ENCODE peak calls at places on chromosomes 5 and 9, in six cellular contexts. H, C, S, E, V and P are unnamed samples.
A peak's percentile ranks its signal among the peaks of the same experiment; 100 is the strongest.

GRCh38 chr5:107803728-107804127 is 133.0 kb upstream of the EFNA5 start:
- DNase-seq in H (peak; percentile 25), C (no peak), S (no peak), E (no peak), V (no peak), P (no peak)

GRCh38 chr5:124997186-124997893 is 250.9 kb upstream of the ZNF608 start:
- DNase-seq in H (no peak), C (no peak), S (no peak), E (no peak), V (peak; percentile 31), P (peak; percentile 69)

GRCh38 chr5:159849437-159850191 is 66.7 kb upstream of the ADRA1B start:
- DNase-seq in H (no peak), C (no peak), S (no peak), E (no peak), V (peak; percentile 80), P (peak; percentile 70)

GRCh38 chr9:70049236-70049635 is 5.6 kb downstream of the MAMDC2 start:
- DNase-seq in H (no peak), C (no peak), S (no peak), E (no peak), V (peak; percentile 79), P (peak; percentile 72)

GRCh38 chr9:129289883-129290282 is 111.8 kb upstream of the IER5L start:
- DNase-seq in H (no peak), C (no peak), S (no peak), E (no peak), V (no peak), P (no peak)

GRCh38 chr9:137551656-137552534 is at the start of gene MRPL41:
- DNase-seq in H (peak; percentile 99), C (peak; percentile 91), S (peak; percentile 61), E (peak; percentile 97), V (peak; percentile 68), P (peak; percentile 81)

GRCh38 chr9:29160763-29161353 is 1587.6 kb upstream of the C9orf72 start:
- DNase-seq in H (no peak), C (no peak), S (no peak), E (peak; percentile 47), V (no peak), P (no peak)

GRCh38 chr5:55633574-55634203 is 78.4 kb downstream of the SLC38A9 start:
- DNase-seq in H (no peak), C (no peak), S (peak; percentile 13), E (no peak), V (peak; percentile 55), P (no peak)

GRCh38 chr5:6504677-6505414 is 56.2 kb downstream of the UBE2QL1 start:
- DNase-seq in H (no peak), C (no peak), S (no peak), E (no peak), V (peak; percentile 15), P (no peak)

GRCh38 chr9:93264338-93265125 is 80.6 kb downstream of the WNK2 start:
- DNase-seq in H (peak; percentile 21), C (no peak), S (no peak), E (no peak), V (no peak), P (no peak)

GRCh38 chr9:98501776-98502175 is 207.0 kb downstream of the GABBR2 start:
- DNase-seq in H (no peak), C (no peak), S (no peak), E (no peak), V (no peak), P (no peak)
- H2AFZ ChIP-seq in H (no peak overlapping the region), C (no peak overlapping the region), S (no peak overlapping the region), E (no peak overlapping the region), V (peak overlapping the region; percentile 3), P (no peak overlapping the region)

GRCh38 chr5:139700711-139701693 is 52.9 kb downstream of the CXXC5 start:
- DNase-seq in H (peak; percentile 45), C (no peak), S (no peak), E (peak; percentile 86), V (no peak), P (no peak)
- H2AFZ ChIP-seq in H (no peak overlapping the region), C (peak overlapping the region; percentile 85), S (no peak overlapping the region), E (peak overlapping the region; percentile 36), V (peak overlapping the region; percentile 68), P (no peak overlapping the region)

GRCh38 chr5:179530069-179530998 is 20.0 kb upstream of the RUFY1 start:
- DNase-seq in H (no peak), C (peak; percentile 5), S (no peak), E (peak; percentile 68), V (no peak), P (peak; percentile 27)
- H2AFZ ChIP-seq in H (no peak overlapping the region), C (peak overlapping the region; percentile 53), S (no peak overlapping the region), E (peak overlapping the region; percentile 88), V (peak overlapping the region; percentile 95), P (peak overlapping the region; percentile 74)

DNA sequence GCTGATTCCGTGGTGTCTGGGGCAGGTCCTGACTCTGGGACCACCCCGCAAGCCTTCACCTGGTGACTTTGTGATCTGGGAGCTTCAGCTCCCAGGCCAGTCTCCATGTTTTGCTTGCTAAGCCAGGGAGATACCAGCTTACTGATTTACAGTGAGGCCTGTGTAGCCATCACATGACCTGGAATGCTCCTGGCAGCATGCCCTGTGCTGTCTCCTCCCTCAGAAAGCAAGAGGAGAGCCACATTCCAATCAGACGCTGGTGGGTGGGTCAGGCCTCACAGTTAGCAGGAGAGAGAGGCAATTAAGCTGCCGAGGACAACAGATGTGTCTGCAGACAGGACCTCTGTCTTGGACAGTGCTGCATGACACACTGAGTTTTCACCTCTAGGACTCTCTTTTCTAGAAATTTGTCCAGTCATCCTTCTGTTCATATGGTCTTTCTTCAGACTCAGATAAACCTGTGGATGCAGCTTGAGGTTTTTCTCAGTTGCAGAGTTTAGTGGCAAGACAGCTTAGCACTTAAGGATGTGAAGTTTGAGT is 24.4 kb upstream of the GRPEL2 start:
- DNase-seq in H (peak; percentile 88), C (peak; percentile 18), S (peak; percentile 63), E (peak; percentile 51), V (peak; percentile 94), P (peak; percentile 92)
- H2AFZ ChIP-seq in H (peak overlapping the region; percentile 99), C (peak overlapping the region; percentile 80), S (peak overlapping the region; percentile 24), E (peak overlapping the region; percentile 13), V (peak overlapping the region; percentile 96), P (peak overlapping the region; percentile 53)

GRCh38 chr9:112819635-112820496 is 69.3 kb downstream of the SNX30 start:
- DNase-seq in H (peak; percentile 58), C (peak; percentile 33), S (peak; percentile 36), E (peak; percentile 76), V (peak; percentile 85), P (peak; percentile 83)
- H2AFZ ChIP-seq in H (no peak overlapping the region), C (no peak overlapping the region), S (no peak overlapping the region), E (no peak overlapping the region), V (peak overlapping the region; percentile 2), P (no peak overlapping the region)

GRCh38 chr9:13971415-13971814 is 342.5 kb downstream of the NFIB start:
- DNase-seq in H (no peak), C (no peak), S (no peak), E (no peak), V (no peak), P (no peak)

GRCh38 chr9:13971910-13972655 is 341.9 kb downstream of the NFIB start:
- DNase-seq in H (no peak), C (no peak), S (no peak), E (no peak), V (no peak), P (no peak)

GRCh38 chr9:13970426-13970825 is 343.5 kb downstream of the NFIB start:
- DNase-seq in H (no peak), C (no peak), S (no peak), E (no peak), V (no peak), P (no peak)

GRCh38 chr9:13967493-13967892 is 346.4 kb downstream of the NFIB start:
- DNase-seq in H (no peak), C (no peak), S (no peak), E (no peak), V (no peak), P (no peak)

DNA sequence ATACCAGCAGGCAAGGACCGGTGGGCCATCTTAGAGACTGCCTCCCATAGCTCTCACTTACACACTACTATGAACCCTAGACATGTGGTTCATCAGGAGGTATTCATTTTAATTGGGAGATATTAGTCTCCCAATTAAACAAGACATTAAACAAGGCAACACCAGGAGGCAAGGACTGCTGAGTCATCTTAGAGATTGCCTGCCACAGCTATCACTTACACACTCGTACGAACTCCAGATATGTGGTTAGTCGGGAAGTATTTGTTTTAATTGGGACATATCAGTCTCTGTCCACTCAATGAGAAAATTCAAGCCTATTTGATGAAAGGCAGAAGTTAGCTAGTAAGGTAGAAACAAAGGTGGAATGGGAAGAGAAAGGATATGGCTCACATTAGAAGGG is 343.9 kb downstream of the NFIB start:
- DNase-seq in H (no peak), C (no peak), S (no peak), E (no peak), V (no peak), P (peak; percentile 57)
- H2AFZ ChIP-seq in H (no peak overlapping the region), C (no peak overlapping the region), S (no peak overlapping the region), E (no peak overlapping the region), V (no peak overlapping the region), P (no peak overlapping the region)

DNA sequence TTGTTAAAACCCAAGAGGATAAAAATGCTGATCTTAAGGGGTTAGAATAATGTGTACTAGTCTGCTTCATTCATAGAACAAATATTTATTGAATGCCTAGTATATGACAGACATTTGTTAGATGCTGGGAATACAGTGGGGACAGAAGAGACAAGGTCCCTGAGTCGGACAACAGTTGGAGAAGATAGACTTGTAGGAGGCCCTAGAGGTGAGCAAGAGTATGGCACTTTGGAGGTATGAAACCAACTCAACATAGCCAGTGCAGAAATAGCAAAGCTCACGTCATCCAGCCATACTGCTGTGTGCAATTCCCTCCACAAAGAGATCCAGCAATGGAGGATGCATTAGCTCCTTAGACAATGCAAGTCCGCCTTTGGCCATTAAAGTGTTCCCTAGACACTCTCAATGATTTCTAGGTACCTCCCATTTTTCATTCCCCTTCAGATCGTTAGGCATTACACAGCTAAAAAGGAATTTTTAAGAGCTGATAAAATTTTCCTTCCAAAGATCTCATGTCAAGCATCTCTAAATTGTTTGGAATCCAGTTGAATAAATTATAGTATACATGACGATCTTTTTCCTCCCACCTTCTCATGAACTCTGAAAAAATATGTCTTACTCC is 1949.6 kb upstream of the WWC1 start:
- DNase-seq in H (no peak), C (no peak), S (no peak), E (no peak), V (no peak), P (no peak)
- H2AFZ ChIP-seq in H (no peak overlapping the region), C (peak overlapping the region; percentile 0), S (no peak overlapping the region), E (no peak overlapping the region), V (no peak overlapping the region), P (no peak overlapping the region)

DNA sequence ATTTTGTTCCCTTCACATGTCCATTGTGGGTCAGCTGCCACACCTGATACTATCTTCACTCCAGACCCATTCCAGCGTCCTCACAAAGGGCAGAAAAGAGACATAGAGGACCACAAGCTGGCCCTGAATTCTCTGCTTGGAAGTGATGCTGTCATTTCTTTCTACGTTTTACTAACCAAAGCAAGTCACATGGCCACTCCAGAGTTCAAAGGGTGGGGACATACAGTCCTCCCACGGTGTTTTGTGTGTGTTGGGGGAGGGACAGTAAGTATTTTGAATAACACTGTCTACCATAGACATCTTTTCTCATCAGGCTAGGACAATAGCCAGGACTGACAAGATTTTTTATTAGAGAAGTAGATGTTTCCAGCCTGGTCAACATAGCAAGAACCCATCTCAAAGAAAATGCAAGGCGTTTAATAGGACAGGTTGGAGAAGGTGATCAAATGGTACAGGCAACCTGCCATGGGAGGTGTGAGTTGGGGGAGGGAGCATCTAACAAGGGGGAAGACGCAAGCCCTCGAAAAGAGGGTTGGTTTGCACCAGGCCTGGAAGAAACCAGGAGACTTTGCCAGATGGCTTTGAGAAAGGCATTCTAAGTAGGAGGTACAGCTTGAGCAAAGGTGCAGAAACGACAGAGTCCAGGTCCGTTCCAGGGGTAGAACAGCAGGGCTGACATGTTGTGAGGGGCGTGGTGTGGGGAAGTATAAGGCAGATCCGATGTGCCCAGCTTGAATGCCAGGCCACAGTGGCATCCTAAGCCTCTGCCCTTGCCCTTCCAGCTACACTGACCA is 11.3 kb upstream of the GLIPR2 start:
- DNase-seq in H (no peak), C (no peak), S (no peak), E (no peak), V (no peak), P (no peak)
- H2AFZ ChIP-seq in H (no peak overlapping the region), C (no peak overlapping the region), S (no peak overlapping the region), E (no peak overlapping the region), V (no peak overlapping the region), P (no peak overlapping the region)